ENCODE peak calls at places on chromosomes 13 and 19, in ten cellular contexts. X, I, J, C, U, Q, S, O, H and L are unnamed samples.

GRCh38 chr13:50650936-50651638 is 192.4 kb downstream of the DLEU7 start:
- DNase-seq in S (no peak), X (no peak), U (no peak), C (peak), Q (peak), O (no peak), I (no peak), H (no peak), J (no peak), L (no peak)

GRCh38 chr19:40610396-40611064 is 9.4 kb downstream of the LTBP4 start:
- DNase-seq in X (peak), U (no peak), J (peak), H (peak), Q (no peak), I (no peak), O (no peak), S (no peak), C (no peak), L (no peak)

GRCh38 chr13:40102854-40103253 is 447.4 kb downstream of the COG6 start:
- DNase-seq in I (peak), J (peak), C (peak), U (no peak), Q (peak), S (no peak), H (peak), O (peak), X (no peak), L (no peak)

GRCh38 chr19:10593820-10594637 is 6.9 kb upstream of the AP1M2 start:
- DNase-seq in I (no peak), U (no peak), C (no peak), Q (peak), O (no peak), H (no peak), X (no peak), J (no peak), S (no peak), L (peak)

GRCh38 chr19:32471095-32471494 is 65.5 kb downstream of the DPY19L3 start:
- DNase-seq in U (no peak), S (no peak), H (no peak), J (no peak), X (no peak), O (no peak), C (no peak), I (no peak), Q (no peak), L (no peak)

GRCh38 chr19:14072535-14073231 is at the start of gene MISP3:
- DNase-seq in S (peak), J (peak), O (peak), U (no peak), Q (no peak), C (no peak), X (peak), I (no peak), H (peak), L (peak)

GRCh38 chr13:65999441-65999840 is 1230.7 kb downstream of the PCDH9 start:
- DNase-seq in S (no peak), U (no peak), Q (no peak), J (no peak), C (no peak), X (no peak), H (no peak), I (no peak), O (no peak), L (no peak)

GRCh38 chr13:27605610-27606200 is 14.6 kb downstream of the LNX2 start:
- DNase-seq in U (no peak), C (peak), S (no peak), J (no peak), I (peak), Q (no peak), X (no peak), O (no peak), H (no peak), L (no peak)

GRCh38 chr13:94548382-94549240 is 47.3 kb downstream of the TGDS start:
- DNase-seq in C (no peak), U (peak), Q (peak), S (peak), J (peak), I (peak), X (no peak), H (peak), O (peak), L (peak)

GRCh38 chr13:29536853-29537252 is 58.6 kb downstream of the SLC7A1 start:
- DNase-seq in S (no peak), H (no peak), I (no peak), X (no peak), J (no peak), O (no peak), U (no peak), C (no peak), Q (no peak), L (no peak)

GRCh38 chr13:33797622-33798021 is 20.3 kb upstream of the RFC3 start:
- DNase-seq in J (no peak), Q (peak), H (no peak), U (no peak), C (peak), X (no peak), O (no peak), I (peak), S (no peak), L (no peak)

GRCh38 chr19:10882108-10882457 is 10.7 kb downstream of the CARM1 start:
- DNase-seq in S (no peak), O (no peak), X (no peak), J (no peak), Q (no peak), U (no peak), I (no peak), H (no peak), C (no peak), L (no peak)

GRCh38 chr13:59533561-59534337 is 630.0 kb downstream of the DIAPH3 start:
- DNase-seq in S (peak), H (no peak), I (no peak), J (no peak), O (no peak), U (no peak), X (no peak), Q (no peak), C (peak), L (no peak)

GRCh38 chr19:1451916-1452801 is 2.2 kb downstream of the APC2 start:
- DNase-seq in I (no peak), U (no peak), S (no peak), X (no peak), H (no peak), Q (no peak), J (no peak), C (no peak), O (no peak), L (no peak)

GRCh38 chr13:75149781-75150180 is 332.2 kb downstream of the TBC1D4 start:
- DNase-seq in S (no peak), Q (no peak), X (no peak), C (no peak), J (no peak), H (no peak), U (no peak), O (no peak), I (no peak), L (no peak)

GRCh38 chr19:45913874-45914830 is at the start of gene NANOS2:
- DNase-seq in J (peak), C (no peak), O (no peak), I (peak), S (no peak), U (no peak), Q (no peak), X (no peak), H (peak), L (no peak)

GRCh38 chr13:97757807-97758206 is 195.7 kb upstream of the IPO5 start:
- DNase-seq in C (no peak), O (no peak), S (no peak), I (peak), U (no peak), X (no peak), H (peak), J (no peak), Q (no peak), L (no peak)

GRCh38 chr13:34867590-34867989 is 74.5 kb upstream of the NBEA start:
- DNase-seq in H (no peak), O (no peak), Q (peak), I (peak), S (peak), J (no peak), U (peak), C (peak), X (no peak), L (no peak)

GRCh38 chr19:39236527-39236926 is 8.3 kb downstream of the IFNL3 start:
- DNase-seq in I (no peak), S (no peak), H (no peak), X (peak), J (peak), O (no peak), Q (no peak), C (no peak), U (no peak), L (no peak)